ENCODE peak calls at places on chromosomes 1 and 21, in eight cellular contexts. T is foreskin fibroblast, Q is DMS53, I is tibial artery, J is cardiac septum, M is HuH-7.5, A is AG20443, U is omental fat pad. O is an unnamed sample.

GRCh38 chr1:54265126-54265525 is 65.2 kb downstream of the MRPL37 start:
- DNase-seq in A (no peak), J (no peak), I (no peak), M (no peak), U (no peak), T (no peak), Q (no peak), O (no peak)

GRCh38 chr1:35585281-35585680 is 12.2 kb downstream of the TFAP2E start:
- DNase-seq in M (no peak), U (no peak), I (peak; percentile 39), A (no peak), T (no peak), J (peak; percentile 22), Q (no peak), O (no peak)

GRCh38 chr1:1419812-1420653 is 1.0 kb downstream of the ANKRD65 start:
- DNase-seq in I (no peak), M (peak; percentile 60), J (no peak), U (no peak), T (no peak), Q (peak; percentile 70), A (peak; percentile 75), O (peak; percentile 54)

GRCh38 chr1:116306102-116306501 is 66.9 kb upstream of the ATP1A1 start:
- DNase-seq in Q (no peak), U (no peak), M (no peak), T (no peak), I (no peak), A (no peak), J (no peak), O (no peak)

GRCh38 chr1:192730206-192730605 is 78.6 kb upstream of the RGS2 start:
- DNase-seq in T (peak; percentile 28), J (no peak), A (no peak), U (no peak), I (no peak), Q (no peak), M (no peak), O (no peak)

GRCh38 chr1:248782311-248782887 is 26.8 kb upstream of the LYPD8 start:
- DNase-seq in Q (peak; percentile 98), I (no peak), J (no peak), M (no peak), A (no peak), U (no peak), T (no peak), O (no peak)

GRCh38 chr1:208646431-208646830 is 402.2 kb upstream of the PLXNA2 start:
- DNase-seq in M (no peak), Q (no peak), T (no peak), I (no peak), U (no peak), A (no peak), J (no peak), O (no peak)

GRCh38 chr1:28208818-28209441 is 23.9 kb downstream of the DNAJC8 start:
- DNase-seq in U (no peak), T (peak; percentile 37), A (peak; percentile 72), M (peak; percentile 27), J (peak; percentile 78), I (no peak), Q (peak; percentile 84), O (no peak)

GRCh38 chr21:42496839-42497202 is 797 bp upstream of the RSPH1 start:
- DNase-seq in A (no peak), Q (peak; percentile 74), J (no peak), M (no peak), T (no peak), U (no peak), I (no peak), O (no peak)

GRCh38 chr1:37890378-37891014 is 31.1 kb upstream of the MTF1 start:
- DNase-seq in T (no peak), J (no peak), M (peak; percentile 37), Q (peak; percentile 87), U (no peak), A (peak; percentile 24), I (no peak), O (no peak)

GRCh38 chr1:213054142-213054541 is 3.1 kb downstream of the RPS6KC1 start:
- DNase-seq in Q (no peak), I (no peak), U (no peak), J (no peak), M (no peak), A (no peak), T (no peak), O (no peak)

GRCh38 chr1:245765241-245766000 is 610.6 kb downstream of the KIF26B start:
- DNase-seq in Q (no peak), A (peak; percentile 51), M (no peak), I (no peak), J (no peak), T (peak; percentile 63), U (no peak), O (no peak)

GRCh38 chr1:201903135-201903534 is 14.4 kb downstream of the SHISA4 start:
- DNase-seq in U (no peak), T (peak; percentile 72), I (peak; percentile 92), J (no peak), M (no peak), A (peak; percentile 78), Q (no peak), O (no peak)

GRCh38 chr1:152003846-152004442 is 10.3 kb upstream of the S100A10 start:
- DNase-seq in M (no peak), A (no peak), I (no peak), J (no peak), U (no peak), T (no peak), Q (peak; percentile 28), O (no peak)

GRCh38 chr1:42173155-42173933 is 8.8 kb upstream of the GUCA2A start:
- DNase-seq in T (no peak), U (no peak), A (peak; percentile 81), Q (peak; percentile 78), J (peak; percentile 87), I (no peak), M (peak; percentile 50), O (peak; percentile 85)

GRCh38 chr1:198669023-198669698 is 30.3 kb downstream of the PTPRC start:
- DNase-seq in M (no peak), Q (peak; percentile 87), J (no peak), U (no peak), T (peak; percentile 82), I (no peak), A (peak; percentile 71), O (no peak)

GRCh38 chr1:158998037-158998780 is 11.5 kb upstream of the IFI16 start:
- DNase-seq in Q (no peak), I (no peak), U (no peak), M (no peak), T (no peak), A (no peak), J (no peak), O (no peak)

O was measured in retina.